ENCODE peak calls at places on chromosomes 3 and 15, in nine cellular contexts. F is occipital lobe; B is IMR-90; Q is activated naive CD4-positive, alpha-beta T cell; G is NCI-H2081; N is T follicular helper cell; D is NCI-H1105; J is GM04504; M is ureter. P is an unnamed sample.

GRCh38 chr3:94336076-94336741 is 273.3 kb downstream of the NSUN3 start:
- DNase-seq in F (no peak), B (peak), Q (no peak), G (peak), N (no peak), D (peak), J (peak), M (no peak), P (no peak)

GRCh38 chr3:39990532-39990931 is 181.1 kb downstream of the MYRIP start:
- DNase-seq in F (no peak), B (peak), Q (no peak), G (no peak), N (no peak), D (no peak), J (peak), M (no peak), P (no peak)

GRCh38 chr3:10945683-10946287 is 46.8 kb upstream of the SLC6A1 start:
- DNase-seq in F (no peak), B (peak), Q (no peak), G (no peak), N (peak), D (no peak), J (peak), M (no peak), P (no peak)

GRCh38 chr3:129503387-129504010 is 24.9 kb upstream of the RHO start:
- DNase-seq in F (no peak), B (peak), Q (no peak), G (peak), N (no peak), D (peak), J (no peak), M (no peak), P (no peak)

GRCh38 chr3:11331101-11331500 is 58.9 kb downstream of the ATG7 start:
- DNase-seq in F (no peak), B (peak), Q (no peak), G (no peak), N (no peak), D (no peak), J (no peak), M (no peak), P (no peak)

GRCh38 chr3:72058493-72059081 is 273.6 kb upstream of the PROK2 start:
- DNase-seq in F (no peak), B (no peak), Q (no peak), G (peak), N (no peak), D (peak), J (no peak), M (no peak), P (no peak)

GRCh38 chr3:36894924-36895323 is 49.9 kb downstream of the TRANK1 start:
- DNase-seq in F (no peak), B (no peak), Q (no peak), G (no peak), N (no peak), D (no peak), J (no peak), M (no peak), P (no peak)

GRCh38 chr15:64166104-64166890 is 3.5 kb upstream of the PPIB start:
- DNase-seq in F (no peak), B (peak), Q (no peak), G (no peak), N (no peak), D (no peak), J (no peak), M (no peak), P (no peak)

GRCh38 chr15:45314960-45315359 is 62.9 kb downstream of the SLC28A2 start:
- DNase-seq in F (no peak), B (peak), Q (no peak), G (no peak), N (no peak), D (no peak), J (no peak), M (peak), P (no peak)

GRCh38 chr3:58063022-58063421 is 54.8 kb downstream of the FLNB start:
- DNase-seq in F (no peak), B (no peak), Q (no peak), G (no peak), N (no peak), D (no peak), J (no peak), M (no peak), P (no peak)

GRCh38 chr3:57079221-57079831 is 18.9 kb downstream of the SPATA12 start:
- DNase-seq in F (no peak), B (no peak), Q (no peak), G (no peak), N (no peak), D (no peak), J (no peak), M (peak), P (no peak)

GRCh38 chr3:122101646-122102045 is 46.5 kb downstream of the CD86 start:
- DNase-seq in F (no peak), B (peak), Q (no peak), G (peak), N (no peak), D (peak), J (peak), M (no peak), P (peak)

GRCh38 chr3:129070086-129070875 is 9.7 kb downstream of the GP9 start:
- DNase-seq in F (no peak), B (no peak), Q (no peak), G (no peak), N (no peak), D (no peak), J (no peak), M (no peak), P (no peak)

GRCh38 chr3:127172670-127173515 is 20.0 kb upstream of the PRR23E start:
- DNase-seq in F (no peak), B (peak), Q (no peak), G (peak), N (no peak), D (peak), J (peak), M (no peak), P (peak)

GRCh38 chr15:52068004-52068403 is 44.6 kb downstream of the BCL2L10 start:
- DNase-seq in F (no peak), B (peak), Q (no peak), G (no peak), N (no peak), D (no peak), J (no peak), M (no peak), P (peak)

GRCh38 chr3:123947482-123947881 is 13.5 kb downstream of the CCDC14 start:
- DNase-seq in F (no peak), B (peak), Q (no peak), G (no peak), N (no peak), D (no peak), J (no peak), M (no peak), P (no peak)

GRCh38 chr15:28901987-28902745 is 16.4 kb downstream of the APBA2 start:
- DNase-seq in F (no peak), B (no peak), Q (no peak), G (no peak), N (no peak), D (no peak), J (no peak), M (no peak), P (no peak)

GRCh38 chr3:113606539-113607218 is 74.3 kb downstream of the SIDT1 start:
- DNase-seq in F (no peak), B (no peak), Q (no peak), G (no peak), N (no peak), D (no peak), J (no peak), M (no peak), P (no peak)

GRCh38 chr3:18830087-18830486 is 318.2 kb upstream of the KCNH8 start:
- DNase-seq in F (no peak), B (no peak), Q (no peak), G (no peak), N (no peak), D (no peak), J (no peak), M (no peak), P (no peak)

GRCh38 chr15:70505411-70505919 is 257.9 kb downstream of the UACA start:
- DNase-seq in F (no peak), B (peak), Q (no peak), G (no peak), N (no peak), D (no peak), J (no peak), M (no peak), P (peak)

GRCh38 chr15:74194572-74195559 is 7.7 kb downstream of the STRA6 start:
- DNase-seq in F (no peak), B (no peak), Q (no peak), G (no peak), N (no peak), D (no peak), J (no peak), M (no peak), P (no peak)

GRCh38 chr15:60423540-60423939 is 25.8 kb upstream of the ANXA2 start:
- DNase-seq in F (peak), B (peak), Q (no peak), G (no peak), N (no peak), D (peak), J (peak), M (no peak), P (peak)

GRCh38 chr3:8524656-8525399 is 23.2 kb downstream of the LMCD1 start:
- DNase-seq in F (no peak), B (no peak), Q (no peak), G (no peak), N (no peak), D (no peak), J (no peak), M (no peak), P (no peak)

P was measured in amniotic stem cell.